ENCODE peak calls at places on chromosome 18, in eight cellular contexts. N is T-helper 17 cell; W is A549; R is testis; U is stimulated activated CD4-positive, alpha-beta T cell treated with anti-CD3 and anti-CD28 coated beads, Interleukin-1b, Interleukin-23, amount 100 ng/mL, for 48 hours; G is non-pigmented ciliary epithelial cell; K is fibroblast of pulmonary artery; I is GM18507. Z is an unnamed sample.

GRCh38 chr18:56112013-56112749 is 524.2 kb upstream of the TCF4 start:
- DNase-seq in N (no peak), W (no peak), R (no peak), U (peak), G (peak), K (peak), I (no peak), Z (no peak)

GRCh38 chr18:44740000-44740399 is 59.3 kb downstream of the SETBP1 start:
- DNase-seq in N (no peak), W (no peak), R (no peak), U (no peak), G (no peak), K (no peak), I (no peak), Z (no peak)

GRCh38 chr18:74288730-74289129 is 3.0 kb downstream of the CYB5A start:
- DNase-seq in N (no peak), W (no peak), R (no peak), U (no peak), G (no peak), K (no peak), I (no peak), Z (no peak)

GRCh38 chr18:10401489-10401888 is 52.9 kb upstream of the APCDD1 start:
- DNase-seq in N (no peak), W (no peak), R (no peak), U (no peak), G (no peak), K (no peak), I (no peak), Z (no peak)

GRCh38 chr18:78642561-78643398 is 336.8 kb upstream of the SALL3 start:
- DNase-seq in N (no peak), W (no peak), R (no peak), U (no peak), G (no peak), K (no peak), I (no peak), Z (peak)

GRCh38 chr18:45521777-45522176 is 93.5 kb upstream of the SLC14A2 start:
- DNase-seq in N (no peak), W (no peak), R (no peak), U (no peak), G (no peak), K (peak), I (no peak), Z (no peak)

GRCh38 chr18:63505566-63506335 is 29.0 kb downstream of the SERPINB5 start:
- DNase-seq in N (no peak), W (peak), R (peak), U (peak), G (no peak), K (peak), I (no peak), Z (no peak)

GRCh38 chr18:35407871-35408481 is 30.8 kb upstream of the ZNF396 start:
- DNase-seq in N (no peak), W (peak), R (peak), U (no peak), G (no peak), K (peak), I (peak), Z (no peak)

GRCh38 chr18:49206717-49207116 is 253.7 kb downstream of the DYM start:
- DNase-seq in N (no peak), W (no peak), R (no peak), U (no peak), G (no peak), K (peak), I (no peak), Z (peak)

GRCh38 chr18:61973273-61974115 is 80.7 kb upstream of the RNF152 start:
- DNase-seq in N (no peak), W (no peak), R (no peak), U (no peak), G (no peak), K (no peak), I (no peak), Z (no peak)

GRCh38 chr18:58894937-58895336 is 30.3 kb downstream of the ZNF532 start:
- DNase-seq in N (no peak), W (no peak), R (peak), U (no peak), G (no peak), K (no peak), I (no peak), Z (no peak)

GRCh38 chr18:59715966-59716369 is 18.7 kb upstream of the CCBE1 start:
- DNase-seq in N (no peak), W (peak), R (no peak), U (no peak), G (peak), K (peak), I (no peak), Z (no peak)

GRCh38 chr18:48326901-48327675 is 82.1 kb downstream of the ZBTB7C start:
- DNase-seq in N (no peak), W (no peak), R (no peak), U (no peak), G (peak), K (peak), I (no peak), Z (no peak)

GRCh38 chr18:48534364-48534763 is 4.5 kb upstream of the CTIF start:
- DNase-seq in N (no peak), W (no peak), R (peak), U (no peak), G (no peak), K (peak), I (no peak), Z (no peak)

GRCh38 chr18:7617738-7618422 is 50.8 kb downstream of the PTPRM start:
- DNase-seq in N (no peak), W (no peak), R (peak), U (no peak), G (no peak), K (peak), I (no peak), Z (no peak)

GRCh38 chr18:28267878-28268625 is 91.1 kb upstream of the CDH2 start:
- DNase-seq in N (no peak), W (no peak), R (no peak), U (no peak), G (peak), K (peak), I (no peak), Z (no peak)

GRCh38 chr18:71036783-71037182 is 747.9 kb downstream of the SOCS6 start:
- DNase-seq in N (no peak), W (no peak), R (no peak), U (no peak), G (peak), K (peak), I (no peak), Z (no peak)

GRCh38 chr18:22223263-22223960 is 54.0 kb downstream of the GATA6 start:
- DNase-seq in N (no peak), W (peak), R (peak), U (peak), G (peak), K (peak), I (no peak), Z (no peak)

GRCh38 chr18:63073481-63073880 is 246.1 kb downstream of the BCL2 start:
- DNase-seq in N (no peak), W (no peak), R (no peak), U (peak), G (no peak), K (no peak), I (peak), Z (no peak)

GRCh38 chr18:26813043-26813442 is 52.5 kb downstream of the AQP4 start:
- DNase-seq in N (no peak), W (peak), R (peak), U (no peak), G (peak), K (peak), I (no peak), Z (no peak)

GRCh38 chr18:22082408-22082807 is 87.0 kb upstream of the GATA6 start:
- DNase-seq in N (no peak), W (no peak), R (no peak), U (no peak), G (no peak), K (no peak), I (no peak), Z (no peak)

GRCh38 chr18:57889841-57890240 is 86.7 kb upstream of the ATP8B1 start:
- DNase-seq in N (no peak), W (no peak), R (no peak), U (no peak), G (no peak), K (no peak), I (no peak), Z (no peak)

GRCh38 chr18:8063733-8064132 is 496.6 kb downstream of the PTPRM start:
- DNase-seq in N (no peak), W (no peak), R (no peak), U (no peak), G (no peak), K (no peak), I (no peak), Z (no peak)

GRCh38 chr18:48896875-48897511 is 53.8 kb downstream of the SMAD7 start:
- DNase-seq in N (no peak), W (no peak), R (peak), U (peak), G (no peak), K (no peak), I (peak), Z (peak)

GRCh38 chr18:46877329-46877987 is 39.8 kb downstream of the PIAS2 start:
- DNase-seq in N (no peak), W (no peak), R (no peak), U (no peak), G (no peak), K (no peak), I (no peak), Z (no peak)

GRCh38 chr18:66676699-66677098 is 72.8 kb upstream of the CDH19 start:
- DNase-seq in N (no peak), W (no peak), R (no peak), U (no peak), G (no peak), K (no peak), I (no peak), Z (no peak)

GRCh38 chr18:3596324-3597158 is 146.6 kb downstream of the TGIF1 start:
- DNase-seq in N (peak), W (no peak), R (peak), U (peak), G (no peak), K (peak), I (no peak), Z (peak)

GRCh38 chr18:48943333-48943732 is 7.4 kb downstream of the SMAD7 start:
- DNase-seq in N (no peak), W (no peak), R (no peak), U (no peak), G (no peak), K (no peak), I (no peak), Z (no peak)

GRCh38 chr18:48629730-48630324 is 91.0 kb downstream of the CTIF start:
- DNase-seq in N (no peak), W (peak), R (no peak), U (no peak), G (peak), K (peak), I (no peak), Z (peak)

GRCh38 chr18:73793386-73793785 is 354.2 kb downstream of the FBXO15 start:
- DNase-seq in N (no peak), W (no peak), R (no peak), U (no peak), G (peak), K (peak), I (no peak), Z (no peak)

GRCh38 chr18:62396381-62396780 is 71.3 kb downstream of the TNFRSF11A start:
- DNase-seq in N (no peak), W (no peak), R (no peak), U (peak), G (no peak), K (no peak), I (no peak), Z (no peak)

GRCh38 chr18:22167091-22167470 is 2.3 kb upstream of the GATA6 start:
- DNase-seq in N (no peak), W (peak), R (no peak), U (no peak), G (no peak), K (no peak), I (no peak), Z (no peak)

GRCh38 chr18:45254683-45255082 is 360.6 kb upstream of the SLC14A2 start:
- DNase-seq in N (no peak), W (no peak), R (no peak), U (no peak), G (no peak), K (no peak), I (no peak), Z (no peak)

GRCh38 chr18:67217551-67218166 is 298.9 kb downstream of the DSEL start:
- DNase-seq in N (no peak), W (peak), R (peak), U (peak), G (peak), K (peak), I (peak), Z (peak)

GRCh38 chr18:48806551-48807261 is 144.1 kb downstream of the SMAD7 start:
- DNase-seq in N (no peak), W (no peak), R (peak), U (no peak), G (no peak), K (no peak), I (no peak), Z (peak)

GRCh38 chr18:40698129-40698528 is 1256.9 kb upstream of the PIK3C3 start:
- DNase-seq in N (no peak), W (no peak), R (no peak), U (no peak), G (no peak), K (no peak), I (no peak), Z (no peak)

GRCh38 chr18:79588636-79589481 is 90.7 kb upstream of the CTDP1 start:
- DNase-seq in N (no peak), W (no peak), R (peak), U (no peak), G (peak), K (peak), I (no peak), Z (peak)

GRCh38 chr18:72762505-72763122 is 105.2 kb downstream of the NETO1 start:
- DNase-seq in N (no peak), W (peak), R (no peak), U (no peak), G (peak), K (peak), I (peak), Z (no peak)

GRCh38 chr18:79949571-79950439 is 1.6 kb downstream of the SLC66A2 start:
- DNase-seq in N (no peak), W (no peak), R (peak), U (no peak), G (no peak), K (no peak), I (no peak), Z (no peak)

GRCh38 chr18:62450546-62451395 is 72.1 kb upstream of the ZCCHC2 start:
- DNase-seq in N (no peak), W (peak), R (no peak), U (peak), G (peak), K (peak), I (no peak), Z (no peak)

Z was measured in natural killer cell treated with Interleukin-12 subunit alpha and Interleukin-12 subunit beta and Interleukin-15 and Interleukin-18, amount 100 ng/mL, for 72 hours.